ENCODE peak calls at places on chromosomes 7 and 10, in nine cellular contexts. W is pancreas; A is ovary; X is skeletal muscle cell; Q is heart left ventricle; J is choroid plexus epithelial cell; G is fibroblast of pulmonary artery; T is AG04450; K is CD8-positive, alpha-beta memory T cell. L is an unnamed sample.
A peak's percentile ranks its signal among the peaks of the same experiment; 100 is the strongest.

GRCh38 chr10:48551796-48552591 is 52.9 kb downstream of the ARHGAP22 start:
- DNase-seq in W (no peak), K (no peak), T (peak; percentile 29), A (peak; percentile 29), X (no peak), G (peak; percentile 77), J (peak; percentile 74), Q (peak; percentile 49), L (peak; percentile 34)

GRCh38 chr7:64838691-64839090 is 44.5 kb downstream of the ZNF138 start:
- DNase-seq in Q (no peak), J (no peak), T (no peak), A (no peak), G (no peak), K (no peak), W (no peak), X (no peak), L (no peak)

GRCh38 chr7:15313361-15313760 is 248.5 kb downstream of the AGMO start:
- DNase-seq in Q (no peak), W (no peak), K (no peak), J (peak; percentile 51), A (no peak), T (no peak), X (no peak), G (peak; percentile 26), L (no peak)

GRCh38 chr10:124508070-124508667 is 46.5 kb downstream of the LHPP start:
- DNase-seq in G (no peak), T (no peak), W (no peak), J (no peak), K (no peak), Q (no peak), A (no peak), X (no peak), L (no peak)

GRCh38 chr10:17617031-17617911 is at the start of gene HACD1:
- DNase-seq in W (peak; percentile 52), G (peak; percentile 58), A (peak; percentile 55), Q (peak; percentile 82), X (peak; percentile 14), J (peak; percentile 74), T (peak; percentile 8), K (peak; percentile 40), L (peak; percentile 72)

GRCh38 chr7:4235596-4235995 is 446.5 kb upstream of the FOXK1 start:
- DNase-seq in W (no peak), T (no peak), K (no peak), Q (no peak), J (no peak), A (no peak), X (no peak), G (no peak), L (no peak)

GRCh38 chr7:47730135-47730534 is 148.2 kb upstream of the TNS3 start:
- DNase-seq in W (no peak), Q (no peak), X (no peak), J (peak; percentile 13), K (no peak), A (no peak), G (peak; percentile 36), T (no peak), L (no peak)

GRCh38 chr10:132266594-132267161 is 41.1 kb downstream of the STK32C start:
- DNase-seq in G (no peak), X (no peak), T (no peak), W (peak; percentile 17), K (no peak), A (no peak), J (no peak), Q (peak; percentile 21), L (peak; percentile 12)

GRCh38 chr7:158818325-158819213 is 10.7 kb downstream of the ESYT2 start:
- DNase-seq in J (peak; percentile 98), K (peak; percentile 56), W (peak; percentile 80), X (peak; percentile 91), G (peak; percentile 96), Q (peak; percentile 93), A (peak; percentile 82), T (peak; percentile 84), L (peak; percentile 98)

GRCh38 chr7:123948122-123948521 is 23.1 kb downstream of the SPAM1 start:
- DNase-seq in W (no peak), G (no peak), J (no peak), X (no peak), A (no peak), Q (no peak), K (no peak), T (no peak), L (no peak)

GRCh38 chr10:101304316-101304715 is 49.6 kb upstream of the BTRC start:
- DNase-seq in Q (no peak), X (no peak), T (no peak), G (no peak), K (no peak), A (no peak), W (no peak), J (no peak), L (no peak)

GRCh38 chr10:76829724-76830123 is 807.9 kb downstream of the KCNMA1 start:
- DNase-seq in K (no peak), T (no peak), J (no peak), A (no peak), W (no peak), Q (no peak), X (no peak), G (no peak), L (no peak)

GRCh38 chr10:113959383-113959760 is 84.3 kb upstream of the ADRB1 start:
- DNase-seq in W (no peak), A (no peak), Q (no peak), K (no peak), G (no peak), T (no peak), J (no peak), X (no peak), L (no peak)

DNA sequence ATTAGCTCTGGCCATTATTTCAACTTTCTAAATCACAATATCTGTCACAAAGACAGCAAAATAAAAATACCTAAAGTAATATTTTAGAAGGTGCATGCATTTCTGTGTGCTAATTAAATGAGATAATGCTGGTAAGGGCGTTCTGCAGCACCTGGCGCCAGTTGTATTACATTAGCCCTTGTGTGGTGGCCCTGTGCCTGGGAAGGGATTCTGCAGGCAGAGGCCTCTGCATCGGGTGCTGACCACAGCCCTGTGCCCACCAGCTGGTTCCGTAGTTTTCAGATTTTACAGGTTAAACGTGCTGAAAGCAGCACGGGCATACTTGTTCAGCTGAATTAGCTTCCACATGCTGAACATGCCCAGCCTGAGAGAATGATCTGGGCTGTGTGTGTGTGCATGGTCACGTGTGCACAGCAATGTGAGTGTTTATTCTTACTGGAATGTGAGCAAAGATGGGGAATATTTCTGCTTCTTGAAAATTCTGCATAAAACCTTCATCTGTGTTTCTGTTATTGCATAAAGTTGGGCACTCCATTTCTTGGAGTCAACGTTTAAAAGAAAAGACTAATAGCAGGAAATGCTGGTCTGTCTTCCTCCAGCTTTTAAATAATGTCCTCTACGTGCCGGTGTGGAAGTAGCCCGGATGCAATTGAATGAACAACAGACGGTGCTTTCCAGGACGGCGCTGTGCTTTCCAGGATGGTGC is 157.8 kb upstream of the PRKCQ start:
- DNase-seq in Q (no peak), X (no peak), A (no peak), G (no peak), K (no peak), W (no peak), T (no peak), J (peak; percentile 48), L (peak; percentile 56)
- H3K4me3 ChIP-seq in Q (peak overlapping the region; percentile 42), X (peak overlapping the region; percentile 2), A (no peak overlapping the region), G (no peak overlapping the region), K (no peak overlapping the region), W (no peak overlapping the region), T (peak overlapping the region; percentile 15), J (no peak overlapping the region), L (no peak overlapping the region)

GRCh38 chr7:951881-952547 is 2.5 kb downstream of the ADAP1 start:
- DNase-seq in J (no peak), W (peak; percentile 26), Q (peak; percentile 24), G (no peak), T (no peak), X (no peak), K (no peak), A (no peak), L (no peak)

GRCh38 chr7:954330-955238 is at the start of gene ADAP1:
- DNase-seq in Q (peak; percentile 66), W (peak; percentile 47), G (peak; percentile 53), A (no peak), K (peak; percentile 38), X (no peak), J (peak; percentile 37), T (no peak), L (peak; percentile 55)

GRCh38 chr7:956031-956430 is 1.6 kb upstream of the ADAP1 start:
- DNase-seq in T (no peak), A (no peak), W (peak; percentile 11), Q (peak; percentile 23), X (no peak), G (no peak), K (no peak), J (no peak), L (no peak)

GRCh38 chr7:953547-954327 is 743 bp downstream of the ADAP1 start:
- DNase-seq in K (no peak), Q (peak; percentile 65), J (no peak), X (no peak), G (peak; percentile 42), W (peak; percentile 53), T (no peak), A (no peak), L (peak; percentile 26)

DNA sequence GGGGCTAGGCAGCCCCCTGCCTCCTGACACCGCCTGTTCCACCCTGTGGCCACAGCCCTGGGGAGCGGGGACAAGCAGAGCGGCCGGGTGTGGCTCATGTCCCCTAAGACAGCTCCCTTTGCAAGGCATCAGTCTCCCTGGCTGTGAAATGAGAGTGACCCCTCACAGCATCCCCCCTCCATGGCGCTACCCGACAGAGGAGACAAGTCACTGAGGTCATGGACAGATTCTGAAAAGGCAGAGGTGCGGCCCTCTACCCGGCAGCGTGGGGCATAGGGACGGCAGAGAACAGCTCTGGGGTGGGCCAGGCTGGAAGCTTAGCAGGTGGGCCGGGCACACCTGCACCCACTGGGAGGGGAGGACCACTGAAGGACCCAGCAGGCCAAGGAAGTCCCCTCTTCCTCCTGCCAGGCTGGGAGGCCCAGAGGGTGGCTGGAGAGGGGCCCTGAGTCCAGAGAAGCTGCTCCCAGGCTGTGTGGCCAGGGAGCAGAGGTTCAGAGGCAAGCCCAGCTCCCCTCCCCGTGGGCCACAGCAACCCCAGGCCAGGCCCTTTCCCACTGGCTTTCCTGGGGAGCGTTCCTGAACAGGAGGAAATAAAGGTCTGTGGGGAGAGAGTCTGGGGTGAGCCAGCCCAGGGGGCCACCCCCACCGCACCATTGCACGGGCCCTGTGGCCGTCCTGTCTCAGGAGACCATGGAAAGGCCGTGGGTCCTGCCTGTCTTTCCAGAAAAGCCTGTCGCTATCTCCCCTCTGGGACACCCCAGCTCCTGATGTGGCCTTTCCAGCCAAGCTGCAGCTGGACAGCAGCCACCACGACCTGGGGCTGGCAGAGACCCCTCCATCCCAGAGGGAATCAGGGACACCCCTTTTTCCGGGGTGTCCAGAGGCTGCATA is 1.7 kb downstream of the ADAP1 start:
- DNase-seq in X (no peak), G (no peak), J (no peak), Q (peak; percentile 17), K (no peak), W (peak; percentile 23), A (no peak), T (no peak), L (no peak)
- H3K4me3 ChIP-seq in X (no peak overlapping the region), G (no peak overlapping the region), J (no peak overlapping the region), Q (peak overlapping the region; percentile 58), K (no peak overlapping the region), W (no peak overlapping the region), A (no peak overlapping the region), T (no peak overlapping the region), L (no peak overlapping the region)

GRCh38 chr7:101017099-101017777 is 2.6 kb upstream of the MUC17 start:
- DNase-seq in K (peak; percentile 48), G (peak; percentile 84), T (peak; percentile 56), J (peak; percentile 73), X (peak; percentile 32), A (peak; percentile 91), Q (peak; percentile 79), W (peak; percentile 34), L (peak; percentile 79)
- H3K4me3 ChIP-seq in K (peak overlapping the region; percentile 70), G (peak overlapping the region; percentile 45), T (peak overlapping the region; percentile 72), J (peak overlapping the region; percentile 48), X (peak overlapping the region; percentile 54), A (peak overlapping the region; percentile 49), Q (peak overlapping the region; percentile 50), W (no peak overlapping the region), L (peak overlapping the region; percentile 62)

GRCh38 chr10:79245539-79246208 is 101.6 kb upstream of the PPIF start:
- DNase-seq in Q (no peak), T (no peak), G (no peak), J (no peak), K (no peak), A (no peak), W (no peak), X (no peak), L (peak; percentile 37)
- H3K4me3 ChIP-seq in Q (no peak overlapping the region), T (no peak overlapping the region), G (no peak overlapping the region), J (no peak overlapping the region), K (peak overlapping the region; percentile 43), A (no peak overlapping the region), W (no peak overlapping the region), X (no peak overlapping the region), L (no peak overlapping the region)